ENCODE peak calls at places on chromosomes 12 and 14, in nine cellular contexts. One of them, this sample, is unnamed.

GRCh38 chr14:37901978-37902377 is 305.7 kb upstream of the SSTR1 start:
- DNase-seq in AG04450: no peak
- DNase-seq in stimulated activated CD8-positive, alpha-beta memory T cell treated with anti-CD3 and anti-CD28 coated beads, Interleukin-4, amount 100 ng/mL, for 1 hour: no peak
- DNase-seq in Calu3: no peak
- DNase-seq in heart left ventricle: peak; percentile 62
- DNase-seq in CD4-positive, CD25-positive, alpha-beta regulatory T cell: no peak
- DNase-seq in SJSA1: no peak
- DNase-seq in HL-60: no peak
- DNase-seq in kidney tubule cell: no peak
- DNase-seq in this sample: no peak

GRCh38 chr12:122951406-122951805 is 14.9 kb downstream of the ABCB9 start:
- DNase-seq in kidney tubule cell: peak; percentile 82
- DNase-seq in heart left ventricle: no peak
- DNase-seq in AG04450: no peak
- DNase-seq in CD4-positive, CD25-positive, alpha-beta regulatory T cell: no peak
- DNase-seq in SJSA1: no peak
- DNase-seq in stimulated activated CD8-positive, alpha-beta memory T cell treated with anti-CD3 and anti-CD28 coated beads, Interleukin-4, amount 100 ng/mL, for 1 hour: no peak
- DNase-seq in HL-60: no peak
- DNase-seq in Calu3: peak; percentile 68
- DNase-seq in this sample: peak; percentile 60

GRCh38 chr12:23083267-23083666 is 458.3 kb downstream of the ETNK1 start:
- DNase-seq in Calu3: peak; percentile 7
- DNase-seq in SJSA1: no peak
- DNase-seq in CD4-positive, CD25-positive, alpha-beta regulatory T cell: no peak
- DNase-seq in stimulated activated CD8-positive, alpha-beta memory T cell treated with anti-CD3 and anti-CD28 coated beads, Interleukin-4, amount 100 ng/mL, for 1 hour: no peak
- DNase-seq in HL-60: no peak
- DNase-seq in AG04450: peak; percentile 71
- DNase-seq in kidney tubule cell: peak; percentile 93
- DNase-seq in heart left ventricle: no peak
- DNase-seq in this sample: peak; percentile 68

GRCh38 chr12:10174986-10175614 is 3.2 kb upstream of the OLR1 start:
- DNase-seq in CD4-positive, CD25-positive, alpha-beta regulatory T cell: no peak
- DNase-seq in heart left ventricle: no peak
- DNase-seq in stimulated activated CD8-positive, alpha-beta memory T cell treated with anti-CD3 and anti-CD28 coated beads, Interleukin-4, amount 100 ng/mL, for 1 hour: no peak
- DNase-seq in AG04450: no peak
- DNase-seq in kidney tubule cell: no peak
- DNase-seq in SJSA1: no peak
- DNase-seq in Calu3: no peak
- DNase-seq in HL-60: no peak
- DNase-seq in this sample: no peak

GRCh38 chr12:107395817-107396216 is 289.8 kb upstream of the PWP1 start:
- DNase-seq in stimulated activated CD8-positive, alpha-beta memory T cell treated with anti-CD3 and anti-CD28 coated beads, Interleukin-4, amount 100 ng/mL, for 1 hour: no peak
- DNase-seq in Calu3: no peak
- DNase-seq in CD4-positive, CD25-positive, alpha-beta regulatory T cell: no peak
- DNase-seq in HL-60: no peak
- DNase-seq in AG04450: no peak
- DNase-seq in SJSA1: no peak
- DNase-seq in kidney tubule cell: peak; percentile 30
- DNase-seq in heart left ventricle: no peak
- DNase-seq in this sample: no peak

GRCh38 chr12:11787921-11788849 is 138.7 kb downstream of the ETV6 start:
- DNase-seq in Calu3: no peak
- DNase-seq in SJSA1: no peak
- DNase-seq in kidney tubule cell: no peak
- DNase-seq in HL-60: no peak
- DNase-seq in AG04450: no peak
- DNase-seq in CD4-positive, CD25-positive, alpha-beta regulatory T cell: no peak
- DNase-seq in stimulated activated CD8-positive, alpha-beta memory T cell treated with anti-CD3 and anti-CD28 coated beads, Interleukin-4, amount 100 ng/mL, for 1 hour: no peak
- DNase-seq in heart left ventricle: no peak
- DNase-seq in this sample: no peak

GRCh38 chr12:87196329-87196728 is 832.9 kb downstream of the C12orf50 start:
- DNase-seq in HL-60: no peak
- DNase-seq in heart left ventricle: no peak
- DNase-seq in stimulated activated CD8-positive, alpha-beta memory T cell treated with anti-CD3 and anti-CD28 coated beads, Interleukin-4, amount 100 ng/mL, for 1 hour: no peak
- DNase-seq in CD4-positive, CD25-positive, alpha-beta regulatory T cell: no peak
- DNase-seq in kidney tubule cell: no peak
- DNase-seq in SJSA1: no peak
- DNase-seq in Calu3: no peak
- DNase-seq in AG04450: no peak
- DNase-seq in this sample: no peak

GRCh38 chr12:116247377-116247776 is 30.1 kb downstream of the MED13L start:
- DNase-seq in CD4-positive, CD25-positive, alpha-beta regulatory T cell: no peak
- DNase-seq in heart left ventricle: no peak
- DNase-seq in HL-60: no peak
- DNase-seq in SJSA1: no peak
- DNase-seq in Calu3: no peak
- DNase-seq in kidney tubule cell: no peak
- DNase-seq in stimulated activated CD8-positive, alpha-beta memory T cell treated with anti-CD3 and anti-CD28 coated beads, Interleukin-4, amount 100 ng/mL, for 1 hour: no peak
- DNase-seq in AG04450: peak; percentile 46
- DNase-seq in this sample: peak; percentile 63

GRCh38 chr12:54259194-54260011 is 20.5 kb downstream of the CBX5 start:
- DNase-seq in CD4-positive, CD25-positive, alpha-beta regulatory T cell: peak; percentile 53
- DNase-seq in SJSA1: peak; percentile 91
- DNase-seq in HL-60: no peak
- DNase-seq in AG04450: peak; percentile 63
- DNase-seq in stimulated activated CD8-positive, alpha-beta memory T cell treated with anti-CD3 and anti-CD28 coated beads, Interleukin-4, amount 100 ng/mL, for 1 hour: no peak
- DNase-seq in Calu3: peak; percentile 66
- DNase-seq in heart left ventricle: peak; percentile 82
- DNase-seq in kidney tubule cell: peak; percentile 94
- DNase-seq in this sample: peak; percentile 95

GRCh38 chr14:92687681-92688433 is 60.6 kb downstream of the LGMN start:
- DNase-seq in AG04450: no peak
- DNase-seq in SJSA1: no peak
- DNase-seq in heart left ventricle: no peak
- DNase-seq in HL-60: no peak
- DNase-seq in Calu3: no peak
- DNase-seq in CD4-positive, CD25-positive, alpha-beta regulatory T cell: no peak
- DNase-seq in kidney tubule cell: peak; percentile 26
- DNase-seq in stimulated activated CD8-positive, alpha-beta memory T cell treated with anti-CD3 and anti-CD28 coated beads, Interleukin-4, amount 100 ng/mL, for 1 hour: no peak
- DNase-seq in this sample: peak; percentile 46

GRCh38 chr12:89695830-89696229 is 12.8 kb downstream of the ATP2B1 start:
- DNase-seq in AG04450: no peak
- DNase-seq in heart left ventricle: no peak
- DNase-seq in CD4-positive, CD25-positive, alpha-beta regulatory T cell: no peak
- DNase-seq in HL-60: no peak
- DNase-seq in kidney tubule cell: peak; percentile 22
- DNase-seq in Calu3: no peak
- DNase-seq in stimulated activated CD8-positive, alpha-beta memory T cell treated with anti-CD3 and anti-CD28 coated beads, Interleukin-4, amount 100 ng/mL, for 1 hour: no peak
- DNase-seq in SJSA1: no peak
- DNase-seq in this sample: no peak

GRCh38 chr14:58280954-58281787 is 17.2 kb upstream of the ARID4A start:
- DNase-seq in SJSA1: peak; percentile 85
- DNase-seq in stimulated activated CD8-positive, alpha-beta memory T cell treated with anti-CD3 and anti-CD28 coated beads, Interleukin-4, amount 100 ng/mL, for 1 hour: no peak
- DNase-seq in CD4-positive, CD25-positive, alpha-beta regulatory T cell: peak; percentile 54
- DNase-seq in kidney tubule cell: peak; percentile 99
- DNase-seq in Calu3: peak; percentile 66
- DNase-seq in heart left ventricle: peak; percentile 62
- DNase-seq in HL-60: peak; percentile 66
- DNase-seq in AG04450: peak; percentile 65
- DNase-seq in this sample: peak; percentile 96

GRCh38 chr12:109125791-109126190 is 9.4 kb downstream of the ACACB start:
- DNase-seq in AG04450: no peak
- DNase-seq in CD4-positive, CD25-positive, alpha-beta regulatory T cell: no peak
- DNase-seq in heart left ventricle: no peak
- DNase-seq in kidney tubule cell: no peak
- DNase-seq in Calu3: no peak
- DNase-seq in stimulated activated CD8-positive, alpha-beta memory T cell treated with anti-CD3 and anti-CD28 coated beads, Interleukin-4, amount 100 ng/mL, for 1 hour: no peak
- DNase-seq in HL-60: no peak
- DNase-seq in SJSA1: no peak
- DNase-seq in this sample: no peak

GRCh38 chr14:95533391-95533821 is 1.4 kb upstream of the GLRX5 start:
- DNase-seq in heart left ventricle: no peak
- DNase-seq in SJSA1: peak; percentile 12
- DNase-seq in HL-60: peak; percentile 60
- DNase-seq in kidney tubule cell: peak; percentile 42
- DNase-seq in AG04450: no peak
- DNase-seq in stimulated activated CD8-positive, alpha-beta memory T cell treated with anti-CD3 and anti-CD28 coated beads, Interleukin-4, amount 100 ng/mL, for 1 hour: no peak
- DNase-seq in Calu3: no peak
- DNase-seq in CD4-positive, CD25-positive, alpha-beta regulatory T cell: peak; percentile 31
- DNase-seq in this sample: peak; percentile 86

GRCh38 chr12:19771858-19772257 is 332.6 kb downstream of the AEBP2 start:
- DNase-seq in SJSA1: peak; percentile 64
- DNase-seq in CD4-positive, CD25-positive, alpha-beta regulatory T cell: no peak
- DNase-seq in Calu3: no peak
- DNase-seq in heart left ventricle: no peak
- DNase-seq in HL-60: no peak
- DNase-seq in stimulated activated CD8-positive, alpha-beta memory T cell treated with anti-CD3 and anti-CD28 coated beads, Interleukin-4, amount 100 ng/mL, for 1 hour: no peak
- DNase-seq in kidney tubule cell: no peak
- DNase-seq in AG04450: peak; percentile 36
- DNase-seq in this sample: peak; percentile 37

GRCh38 chr14:23481362-23481970 is 12.0 kb downstream of the NGDN start:
- DNase-seq in SJSA1: no peak
- DNase-seq in AG04450: no peak
- DNase-seq in stimulated activated CD8-positive, alpha-beta memory T cell treated with anti-CD3 and anti-CD28 coated beads, Interleukin-4, amount 100 ng/mL, for 1 hour: no peak
- DNase-seq in kidney tubule cell: no peak
- DNase-seq in CD4-positive, CD25-positive, alpha-beta regulatory T cell: no peak
- DNase-seq in heart left ventricle: no peak
- DNase-seq in Calu3: no peak
- DNase-seq in HL-60: no peak
- DNase-seq in this sample: peak; percentile 26

GRCh38 chr14:105444859-105445258 is 25.2 kb downstream of the MTA1 start:
- DNase-seq in kidney tubule cell: no peak
- DNase-seq in stimulated activated CD8-positive, alpha-beta memory T cell treated with anti-CD3 and anti-CD28 coated beads, Interleukin-4, amount 100 ng/mL, for 1 hour: no peak
- DNase-seq in AG04450: no peak
- DNase-seq in HL-60: no peak
- DNase-seq in heart left ventricle: no peak
- DNase-seq in CD4-positive, CD25-positive, alpha-beta regulatory T cell: no peak
- DNase-seq in Calu3: no peak
- DNase-seq in SJSA1: no peak
- DNase-seq in this sample: no peak

GRCh38 chr14:70789961-70790360 is 19.4 kb downstream of the MAP3K9 start:
- DNase-seq in stimulated activated CD8-positive, alpha-beta memory T cell treated with anti-CD3 and anti-CD28 coated beads, Interleukin-4, amount 100 ng/mL, for 1 hour: no peak
- DNase-seq in heart left ventricle: no peak
- DNase-seq in Calu3: no peak
- DNase-seq in HL-60: no peak
- DNase-seq in kidney tubule cell: no peak
- DNase-seq in AG04450: no peak
- DNase-seq in SJSA1: no peak
- DNase-seq in CD4-positive, CD25-positive, alpha-beta regulatory T cell: no peak
- DNase-seq in this sample: no peak

GRCh38 chr14:63203618-63204406 is 431 bp upstream of the RHOJ start:
- DNase-seq in heart left ventricle: peak; percentile 93
- DNase-seq in kidney tubule cell: peak; percentile 92
- DNase-seq in stimulated activated CD8-positive, alpha-beta memory T cell treated with anti-CD3 and anti-CD28 coated beads, Interleukin-4, amount 100 ng/mL, for 1 hour: no peak
- DNase-seq in AG04450: peak; percentile 98
- DNase-seq in SJSA1: peak; percentile 78
- DNase-seq in Calu3: peak; percentile 57
- DNase-seq in CD4-positive, CD25-positive, alpha-beta regulatory T cell: no peak
- DNase-seq in HL-60: peak; percentile 13
- DNase-seq in this sample: peak; percentile 97

GRCh38 chr12:12537421-12537820 is 25.2 kb downstream of the DUSP16 start:
- DNase-seq in Calu3: no peak
- DNase-seq in kidney tubule cell: no peak
- DNase-seq in SJSA1: no peak
- DNase-seq in AG04450: no peak
- DNase-seq in HL-60: no peak
- DNase-seq in stimulated activated CD8-positive, alpha-beta memory T cell treated with anti-CD3 and anti-CD28 coated beads, Interleukin-4, amount 100 ng/mL, for 1 hour: no peak
- DNase-seq in CD4-positive, CD25-positive, alpha-beta regulatory T cell: no peak
- DNase-seq in heart left ventricle: no peak
- DNase-seq in this sample: no peak

GRCh38 chr12:12979151-12979550 is 20.9 kb downstream of the HEBP1 start:
- DNase-seq in kidney tubule cell: no peak
- DNase-seq in SJSA1: peak; percentile 79
- DNase-seq in heart left ventricle: no peak
- DNase-seq in HL-60: no peak
- DNase-seq in Calu3: no peak
- DNase-seq in stimulated activated CD8-positive, alpha-beta memory T cell treated with anti-CD3 and anti-CD28 coated beads, Interleukin-4, amount 100 ng/mL, for 1 hour: no peak
- DNase-seq in AG04450: no peak
- DNase-seq in CD4-positive, CD25-positive, alpha-beta regulatory T cell: no peak
- DNase-seq in this sample: peak; percentile 89

GRCh38 chr12:49644620-49644994 is 21.2 kb downstream of the PRPF40B start:
- DNase-seq in SJSA1: peak; percentile 71
- DNase-seq in AG04450: peak; percentile 54
- DNase-seq in kidney tubule cell: peak; percentile 63
- DNase-seq in Calu3: peak; percentile 68
- DNase-seq in CD4-positive, CD25-positive, alpha-beta regulatory T cell: peak; percentile 83
- DNase-seq in heart left ventricle: peak; percentile 84
- DNase-seq in HL-60: peak; percentile 76
- DNase-seq in stimulated activated CD8-positive, alpha-beta memory T cell treated with anti-CD3 and anti-CD28 coated beads, Interleukin-4, amount 100 ng/mL, for 1 hour: peak; percentile 69
- DNase-seq in this sample: peak; percentile 80

GRCh38 chr12:109586385-109587296 is 13.0 kb downstream of the MVK start:
- DNase-seq in stimulated activated CD8-positive, alpha-beta memory T cell treated with anti-CD3 and anti-CD28 coated beads, Interleukin-4, amount 100 ng/mL, for 1 hour: no peak
- DNase-seq in kidney tubule cell: no peak
- DNase-seq in CD4-positive, CD25-positive, alpha-beta regulatory T cell: no peak
- DNase-seq in AG04450: no peak
- DNase-seq in HL-60: no peak
- DNase-seq in heart left ventricle: no peak
- DNase-seq in Calu3: no peak
- DNase-seq in SJSA1: no peak
- DNase-seq in this sample: no peak

GRCh38 chr14:103014466-103015319 is 42.7 kb downstream of the CDC42BPB start:
- DNase-seq in Calu3: no peak
- DNase-seq in HL-60: peak; percentile 44
- DNase-seq in CD4-positive, CD25-positive, alpha-beta regulatory T cell: no peak
- DNase-seq in SJSA1: peak; percentile 15
- DNase-seq in AG04450: no peak
- DNase-seq in stimulated activated CD8-positive, alpha-beta memory T cell treated with anti-CD3 and anti-CD28 coated beads, Interleukin-4, amount 100 ng/mL, for 1 hour: no peak
- DNase-seq in heart left ventricle: no peak
- DNase-seq in kidney tubule cell: peak; percentile 54
- DNase-seq in this sample: peak; percentile 72

GRCh38 chr12:114933428-114934160 is 249.6 kb upstream of the TBX3 start:
- DNase-seq in AG04450: peak; percentile 67
- DNase-seq in kidney tubule cell: peak; percentile 94
- DNase-seq in SJSA1: peak; percentile 90
- DNase-seq in HL-60: no peak
- DNase-seq in CD4-positive, CD25-positive, alpha-beta regulatory T cell: no peak
- DNase-seq in Calu3: no peak
- DNase-seq in heart left ventricle: no peak
- DNase-seq in stimulated activated CD8-positive, alpha-beta memory T cell treated with anti-CD3 and anti-CD28 coated beads, Interleukin-4, amount 100 ng/mL, for 1 hour: no peak
- DNase-seq in this sample: peak; percentile 97

GRCh38 chr14:74504412-74504811 is 10.8 kb downstream of the ISCA2 start:
- DNase-seq in Calu3: no peak
- DNase-seq in AG04450: no peak
- DNase-seq in stimulated activated CD8-positive, alpha-beta memory T cell treated with anti-CD3 and anti-CD28 coated beads, Interleukin-4, amount 100 ng/mL, for 1 hour: no peak
- DNase-seq in SJSA1: no peak
- DNase-seq in heart left ventricle: no peak
- DNase-seq in CD4-positive, CD25-positive, alpha-beta regulatory T cell: no peak
- DNase-seq in HL-60: no peak
- DNase-seq in kidney tubule cell: no peak
- DNase-seq in this sample: no peak

GRCh38 chr12:122991623-122992275 is 11.3 kb downstream of the ARL6IP4 start:
- DNase-seq in HL-60: no peak
- DNase-seq in CD4-positive, CD25-positive, alpha-beta regulatory T cell: no peak
- DNase-seq in stimulated activated CD8-positive, alpha-beta memory T cell treated with anti-CD3 and anti-CD28 coated beads, Interleukin-4, amount 100 ng/mL, for 1 hour: no peak
- DNase-seq in Calu3: no peak
- DNase-seq in heart left ventricle: no peak
- DNase-seq in AG04450: no peak
- DNase-seq in kidney tubule cell: no peak
- DNase-seq in SJSA1: no peak
- DNase-seq in this sample: no peak

GRCh38 chr12:2944401-2945047 is 14.7 kb upstream of the TEAD4 start:
- DNase-seq in HL-60: peak; percentile 25
- DNase-seq in CD4-positive, CD25-positive, alpha-beta regulatory T cell: peak; percentile 70
- DNase-seq in heart left ventricle: no peak
- DNase-seq in Calu3: peak; percentile 84
- DNase-seq in AG04450: no peak
- DNase-seq in kidney tubule cell: peak; percentile 67
- DNase-seq in SJSA1: no peak
- DNase-seq in stimulated activated CD8-positive, alpha-beta memory T cell treated with anti-CD3 and anti-CD28 coated beads, Interleukin-4, amount 100 ng/mL, for 1 hour: no peak
- DNase-seq in this sample: peak; percentile 11

GRCh38 chr12:130433411-130433810 is 95.7 kb downstream of the PIWIL1 start:
- DNase-seq in SJSA1: no peak
- DNase-seq in stimulated activated CD8-positive, alpha-beta memory T cell treated with anti-CD3 and anti-CD28 coated beads, Interleukin-4, amount 100 ng/mL, for 1 hour: no peak
- DNase-seq in CD4-positive, CD25-positive, alpha-beta regulatory T cell: no peak
- DNase-seq in kidney tubule cell: no peak
- DNase-seq in Calu3: no peak
- DNase-seq in heart left ventricle: no peak
- DNase-seq in HL-60: no peak
- DNase-seq in AG04450: no peak
- DNase-seq in this sample: no peak

This sample was measured in mesenchymal stem cell.